ENCODE peak calls at places on chromosomes 13 and 19, in seven cellular contexts. One of them, this sample, is unnamed.

GRCh38 chr13:44088409-44088808 is 208.7 kb downstream of the LACC1 start:
- DNase-seq in mucosa of descending colon: no peak
- DNase-seq in esophagus squamous epithelium: no peak
- DNase-seq in OCI-LY7: no peak
- DNase-seq in endodermal cell: no peak
- DNase-seq in fibroblast of lung: no peak
- DNase-seq in choroid plexus epithelial cell: no peak
- DNase-seq in this sample: no peak

GRCh38 chr13:37029617-37030016 is 29.0 kb downstream of the EXOSC8 start:
- DNase-seq in mucosa of descending colon: no peak
- DNase-seq in esophagus squamous epithelium: no peak
- DNase-seq in OCI-LY7: no peak
- DNase-seq in endodermal cell: no peak
- DNase-seq in fibroblast of lung: peak; percentile 49
- DNase-seq in choroid plexus epithelial cell: peak; percentile 18
- DNase-seq in this sample: no peak

GRCh38 chr13:64130600-64130999 is 2715.0 kb upstream of the PCDH20 start:
- DNase-seq in mucosa of descending colon: no peak
- DNase-seq in esophagus squamous epithelium: no peak
- DNase-seq in OCI-LY7: no peak
- DNase-seq in endodermal cell: peak; percentile 43
- DNase-seq in fibroblast of lung: no peak
- DNase-seq in choroid plexus epithelial cell: no peak
- DNase-seq in this sample: no peak

GRCh38 chr19:47707135-47707925 is 5.9 kb upstream of the EHD2 start:
- DNase-seq in mucosa of descending colon: peak; percentile 65
- DNase-seq in esophagus squamous epithelium: no peak
- DNase-seq in OCI-LY7: peak; percentile 79
- DNase-seq in endodermal cell: peak; percentile 94
- DNase-seq in fibroblast of lung: peak; percentile 62
- DNase-seq in choroid plexus epithelial cell: peak; percentile 87
- DNase-seq in this sample: peak; percentile 84

GRCh38 chr19:50406829-50407228 is 11.9 kb upstream of the SPIB start:
- DNase-seq in mucosa of descending colon: no peak
- DNase-seq in esophagus squamous epithelium: no peak
- DNase-seq in OCI-LY7: no peak
- DNase-seq in endodermal cell: no peak
- DNase-seq in fibroblast of lung: no peak
- DNase-seq in choroid plexus epithelial cell: no peak
- DNase-seq in this sample: no peak

GRCh38 chr19:55161571-55162322 is 4.2 kb upstream of the TNNI3 start:
- DNase-seq in mucosa of descending colon: no peak
- DNase-seq in esophagus squamous epithelium: no peak
- DNase-seq in OCI-LY7: no peak
- DNase-seq in endodermal cell: peak; percentile 65
- DNase-seq in fibroblast of lung: no peak
- DNase-seq in choroid plexus epithelial cell: no peak
- DNase-seq in this sample: no peak

GRCh38 chr13:36887758-36888521 is 32.1 kb downstream of the SMAD9 start:
- DNase-seq in mucosa of descending colon: no peak
- DNase-seq in esophagus squamous epithelium: no peak
- DNase-seq in OCI-LY7: peak; percentile 10
- DNase-seq in endodermal cell: peak; percentile 65
- DNase-seq in fibroblast of lung: peak; percentile 4
- DNase-seq in choroid plexus epithelial cell: no peak
- DNase-seq in this sample: no peak

GRCh38 chr19:17475541-17476115 is 5.3 kb downstream of the SLC27A1 start:
- DNase-seq in mucosa of descending colon: no peak
- DNase-seq in esophagus squamous epithelium: no peak
- DNase-seq in OCI-LY7: no peak
- DNase-seq in endodermal cell: no peak
- DNase-seq in fibroblast of lung: peak; percentile 75
- DNase-seq in choroid plexus epithelial cell: peak; percentile 81
- DNase-seq in this sample: no peak

GRCh38 chr19:23241433-23241832 is 8.8 kb downstream of the ZNF724 start:
- DNase-seq in mucosa of descending colon: no peak
- DNase-seq in esophagus squamous epithelium: no peak
- DNase-seq in OCI-LY7: peak; percentile 41
- DNase-seq in endodermal cell: no peak
- DNase-seq in fibroblast of lung: no peak
- DNase-seq in choroid plexus epithelial cell: peak; percentile 19
- DNase-seq in this sample: no peak

GRCh38 chr13:26599403-26599802 is 41.9 kb downstream of the WASF3 start:
- DNase-seq in mucosa of descending colon: no peak
- DNase-seq in esophagus squamous epithelium: no peak
- DNase-seq in OCI-LY7: no peak
- DNase-seq in endodermal cell: peak; percentile 53
- DNase-seq in fibroblast of lung: no peak
- DNase-seq in choroid plexus epithelial cell: no peak
- DNase-seq in this sample: no peak

GRCh38 chr19:16193466-16193865 is 4.2 kb upstream of the AP1M1 start:
- DNase-seq in mucosa of descending colon: no peak
- DNase-seq in esophagus squamous epithelium: no peak
- DNase-seq in OCI-LY7: no peak
- DNase-seq in endodermal cell: peak; percentile 59
- DNase-seq in fibroblast of lung: no peak
- DNase-seq in choroid plexus epithelial cell: no peak
- DNase-seq in this sample: no peak

GRCh38 chr13:30800107-30800506 is 64.8 kb downstream of the ALOX5AP start:
- DNase-seq in mucosa of descending colon: no peak
- DNase-seq in esophagus squamous epithelium: no peak
- DNase-seq in OCI-LY7: no peak
- DNase-seq in endodermal cell: no peak
- DNase-seq in fibroblast of lung: no peak
- DNase-seq in choroid plexus epithelial cell: no peak
- DNase-seq in this sample: no peak

GRCh38 chr13:28357247-28357825 is 137.6 kb downstream of the FLT1 start:
- DNase-seq in mucosa of descending colon: no peak
- DNase-seq in esophagus squamous epithelium: no peak
- DNase-seq in OCI-LY7: no peak
- DNase-seq in endodermal cell: peak; percentile 53
- DNase-seq in fibroblast of lung: no peak
- DNase-seq in choroid plexus epithelial cell: no peak
- DNase-seq in this sample: no peak

GRCh38 chr13:106987435-106987800 is 419.5 kb upstream of the ARGLU1 start:
- DNase-seq in mucosa of descending colon: no peak
- DNase-seq in esophagus squamous epithelium: no peak
- DNase-seq in OCI-LY7: no peak
- DNase-seq in endodermal cell: no peak
- DNase-seq in fibroblast of lung: no peak
- DNase-seq in choroid plexus epithelial cell: no peak
- DNase-seq in this sample: no peak

GRCh38 chr13:23321534-23322241 is 111.8 kb downstream of the SACS start:
- DNase-seq in mucosa of descending colon: no peak
- DNase-seq in esophagus squamous epithelium: no peak
- DNase-seq in OCI-LY7: no peak
- DNase-seq in endodermal cell: no peak
- DNase-seq in fibroblast of lung: peak; percentile 98
- DNase-seq in choroid plexus epithelial cell: peak; percentile 97
- DNase-seq in this sample: peak; percentile 65

GRCh38 chr13:36131931-36132297 is 732 bp upstream of the DCLK1 start:
- DNase-seq in mucosa of descending colon: peak; percentile 66
- DNase-seq in esophagus squamous epithelium: no peak
- DNase-seq in OCI-LY7: no peak
- DNase-seq in endodermal cell: no peak
- DNase-seq in fibroblast of lung: peak; percentile 55
- DNase-seq in choroid plexus epithelial cell: peak; percentile 69
- DNase-seq in this sample: no peak

GRCh38 chr13:48236528-48237353 is 3.7 kb downstream of the ITM2B start:
- DNase-seq in mucosa of descending colon: no peak
- DNase-seq in esophagus squamous epithelium: no peak
- DNase-seq in OCI-LY7: no peak
- DNase-seq in endodermal cell: no peak
- DNase-seq in fibroblast of lung: no peak
- DNase-seq in choroid plexus epithelial cell: peak; percentile 84
- DNase-seq in this sample: no peak
- TF ChIP-seq CTCF in mucosa of descending colon: no peak
- TF ChIP-seq CTCF in esophagus squamous epithelium: no peak
- TF ChIP-seq CTCF in OCI-LY7: no peak
- TF ChIP-seq CTCF in endodermal cell: no peak
- TF ChIP-seq CTCF in fibroblast of lung: no peak
- TF ChIP-seq CTCF in choroid plexus epithelial cell: no peak
- TF ChIP-seq CTCF in this sample: no peak

GRCh38 chr19:19033426-19034203 is at the start of the genes ARMC6 and SUGP2:
- DNase-seq in mucosa of descending colon: peak; percentile 92
- DNase-seq in esophagus squamous epithelium: no peak
- DNase-seq in OCI-LY7: peak; percentile 94
- DNase-seq in endodermal cell: peak; percentile 96
- DNase-seq in fibroblast of lung: peak; percentile 77
- DNase-seq in choroid plexus epithelial cell: peak; percentile 88
- DNase-seq in this sample: peak; percentile 99

GRCh38 chr19:19028526-19028925 is 4.8 kb downstream of the SUGP2 start:
- DNase-seq in mucosa of descending colon: no peak
- DNase-seq in esophagus squamous epithelium: no peak
- DNase-seq in OCI-LY7: no peak
- DNase-seq in endodermal cell: no peak
- DNase-seq in fibroblast of lung: no peak
- DNase-seq in choroid plexus epithelial cell: no peak
- DNase-seq in this sample: no peak

GRCh38 chr19:19034204-19034624 is 811 bp downstream of the ARMC6 start:
- DNase-seq in mucosa of descending colon: peak; percentile 82
- DNase-seq in esophagus squamous epithelium: no peak
- DNase-seq in OCI-LY7: peak; percentile 85
- DNase-seq in endodermal cell: peak; percentile 90
- DNase-seq in fibroblast of lung: peak; percentile 60
- DNase-seq in choroid plexus epithelial cell: peak; percentile 76
- DNase-seq in this sample: peak; percentile 86

GRCh38 chr19:19033176-19033425 is 216 bp downstream of the SUGP2 start:
- DNase-seq in mucosa of descending colon: no peak
- DNase-seq in esophagus squamous epithelium: no peak
- DNase-seq in OCI-LY7: no peak
- DNase-seq in endodermal cell: no peak
- DNase-seq in fibroblast of lung: no peak
- DNase-seq in choroid plexus epithelial cell: no peak
- DNase-seq in this sample: no peak

GRCh38 chr19:19032420-19033175 is 719 bp downstream of the SUGP2 start:
- DNase-seq in mucosa of descending colon: peak; percentile 74
- DNase-seq in esophagus squamous epithelium: no peak
- DNase-seq in OCI-LY7: peak; percentile 95
- DNase-seq in endodermal cell: peak; percentile 99
- DNase-seq in fibroblast of lung: peak; percentile 95
- DNase-seq in choroid plexus epithelial cell: peak; percentile 94
- DNase-seq in this sample: peak; percentile 96
- TF ChIP-seq CTCF in mucosa of descending colon: no peak
- TF ChIP-seq CTCF in esophagus squamous epithelium: no peak
- TF ChIP-seq CTCF in OCI-LY7: peak; percentile 30
- TF ChIP-seq CTCF in endodermal cell: no peak
- TF ChIP-seq CTCF in fibroblast of lung: no peak
- TF ChIP-seq CTCF in choroid plexus epithelial cell: no peak
- TF ChIP-seq CTCF in this sample: no peak

GRCh38 chr19:51688665-51689571 is 4.2 kb upstream of the SPACA6 start:
- DNase-seq in mucosa of descending colon: peak; percentile 79
- DNase-seq in esophagus squamous epithelium: no peak
- DNase-seq in OCI-LY7: no peak
- DNase-seq in endodermal cell: peak; percentile 95
- DNase-seq in fibroblast of lung: peak; percentile 98
- DNase-seq in choroid plexus epithelial cell: peak; percentile 98
- DNase-seq in this sample: peak; percentile 49
- TF ChIP-seq CTCF in mucosa of descending colon: no peak
- TF ChIP-seq CTCF in esophagus squamous epithelium: no peak
- TF ChIP-seq CTCF in OCI-LY7: no peak
- TF ChIP-seq CTCF in endodermal cell: no peak
- TF ChIP-seq CTCF in fibroblast of lung: no peak
- TF ChIP-seq CTCF in choroid plexus epithelial cell: peak; percentile 9
- TF ChIP-seq CTCF in this sample: no peak

DNA sequence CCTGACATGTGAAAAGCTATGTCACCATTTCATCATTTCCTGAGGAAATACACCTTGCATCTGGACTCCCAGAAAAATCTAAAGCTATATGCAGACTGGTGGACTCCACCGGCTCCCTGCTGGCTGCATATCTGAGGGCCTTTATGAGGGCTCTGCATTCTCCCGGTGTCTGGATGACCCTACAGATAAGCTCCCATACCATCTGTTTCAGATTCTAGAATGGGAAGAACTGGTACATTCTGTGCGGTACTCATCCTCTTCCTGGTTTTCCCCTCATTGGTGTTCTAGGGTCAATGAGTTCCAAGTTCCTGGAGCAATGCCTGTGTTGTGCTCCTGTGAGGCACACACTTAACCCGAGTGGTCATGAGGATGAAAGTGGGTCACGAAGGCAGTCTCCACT is 60.4 kb downstream of the COL4A1 start:
- DNase-seq in mucosa of descending colon: no peak
- DNase-seq in esophagus squamous epithelium: no peak
- DNase-seq in OCI-LY7: no peak
- DNase-seq in endodermal cell: no peak
- DNase-seq in fibroblast of lung: no peak
- DNase-seq in choroid plexus epithelial cell: no peak
- DNase-seq in this sample: no peak
- TF ChIP-seq CTCF in mucosa of descending colon: no peak
- TF ChIP-seq CTCF in esophagus squamous epithelium: no peak
- TF ChIP-seq CTCF in OCI-LY7: no peak
- TF ChIP-seq CTCF in endodermal cell: no peak
- TF ChIP-seq CTCF in fibroblast of lung: no peak
- TF ChIP-seq CTCF in choroid plexus epithelial cell: no peak
- TF ChIP-seq CTCF in this sample: no peak

DNA sequence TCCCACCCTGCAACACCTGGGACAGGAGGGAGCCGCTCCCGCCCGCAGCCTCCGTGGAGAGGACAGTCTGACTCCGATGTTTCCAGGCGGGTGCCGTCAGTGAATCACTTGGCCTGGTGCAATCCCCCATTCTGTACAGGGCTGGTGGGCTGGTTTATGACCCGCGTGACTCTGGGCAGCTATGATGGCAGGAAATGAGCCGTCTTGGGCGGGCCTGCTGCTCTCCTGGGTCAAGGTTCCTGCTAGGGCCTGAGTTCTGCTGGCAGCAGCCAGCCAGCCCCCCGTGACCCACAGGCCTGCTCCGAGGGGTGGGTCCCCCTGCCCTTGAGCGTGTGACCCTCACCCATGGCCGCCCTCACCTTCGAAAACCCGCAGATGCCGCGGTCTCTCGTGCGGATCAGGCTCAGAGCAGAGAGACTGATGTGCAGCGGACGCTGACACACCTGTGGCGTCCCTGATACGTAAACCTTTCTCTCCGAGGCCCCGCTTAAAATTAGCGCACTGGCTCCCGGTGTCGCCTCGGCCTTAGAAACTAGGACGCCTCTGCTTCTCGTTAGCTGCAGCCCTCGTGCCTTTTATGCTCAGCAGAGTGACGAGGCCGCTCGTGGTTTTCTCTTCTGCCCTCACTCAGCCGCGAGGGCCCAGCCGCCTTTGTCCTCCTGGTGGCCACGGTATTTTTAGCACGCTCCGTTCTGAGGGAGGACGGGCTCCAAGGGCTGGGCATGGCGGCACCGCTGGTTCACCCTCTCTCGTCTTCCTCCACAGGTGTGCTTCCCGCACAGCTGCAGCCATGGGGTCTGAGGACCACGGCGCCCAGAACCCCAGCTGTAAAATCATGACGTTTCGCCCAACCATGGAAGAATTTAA is 63.4 kb downstream of the KDM4B start:
- DNase-seq in mucosa of descending colon: no peak
- DNase-seq in esophagus squamous epithelium: no peak
- DNase-seq in OCI-LY7: no peak
- DNase-seq in endodermal cell: no peak
- DNase-seq in fibroblast of lung: no peak
- DNase-seq in choroid plexus epithelial cell: no peak
- DNase-seq in this sample: no peak
- TF ChIP-seq CTCF in mucosa of descending colon: no peak
- TF ChIP-seq CTCF in esophagus squamous epithelium: no peak
- TF ChIP-seq CTCF in OCI-LY7: no peak
- TF ChIP-seq CTCF in endodermal cell: peak; percentile 38
- TF ChIP-seq CTCF in fibroblast of lung: no peak
- TF ChIP-seq CTCF in choroid plexus epithelial cell: peak; percentile 20
- TF ChIP-seq CTCF in this sample: no peak

GRCh38 chr19:52188822-52189744 is 769 bp upstream of the PPP2R1A start:
- DNase-seq in mucosa of descending colon: peak; percentile 100
- DNase-seq in esophagus squamous epithelium: peak; percentile 100
- DNase-seq in OCI-LY7: no peak
- DNase-seq in endodermal cell: no peak
- DNase-seq in fibroblast of lung: no peak
- DNase-seq in choroid plexus epithelial cell: no peak
- DNase-seq in this sample: no peak
- TF ChIP-seq CTCF in mucosa of descending colon: no peak
- TF ChIP-seq CTCF in esophagus squamous epithelium: no peak
- TF ChIP-seq CTCF in OCI-LY7: no peak
- TF ChIP-seq CTCF in endodermal cell: no peak
- TF ChIP-seq CTCF in fibroblast of lung: no peak
- TF ChIP-seq CTCF in choroid plexus epithelial cell: peak; percentile 20
- TF ChIP-seq CTCF in this sample: no peak

This sample was measured in GM20000.